ENCODE peak calls at places on chromosomes 2 and 18, in five cellular contexts. I is H54, B is ovary, V is transverse colon, W is esophagus squamous epithelium. U is an unnamed sample.

GRCh38 chr2:120344991-120345975 is 653 bp upstream of the INHBB start:
- DNase-seq in B (no peak), W (no peak), I (no peak), V (no peak), U (no peak)

GRCh38 chr2:44906972-44907371 is 34.5 kb upstream of the SIX3 start:
- DNase-seq in W (no peak), V (no peak), B (no peak), I (no peak), U (no peak)

GRCh38 chr2:65017335-65017734 is 28.1 kb downstream of the SLC1A4 start:
- DNase-seq in V (peak; percentile 34), I (no peak), B (peak; percentile 18), W (no peak), U (peak; percentile 24)

GRCh38 chr2:236576053-236576452 is 6.4 kb downstream of the ACKR3 start:
- DNase-seq in I (no peak), V (no peak), W (no peak), B (no peak), U (no peak)

GRCh38 chr2:10316336-10316735 is 13.6 kb downstream of the HPCAL1 start:
- DNase-seq in W (no peak), V (no peak), I (no peak), B (no peak), U (no peak)

GRCh38 chr2:26712486-26713465 is 20.3 kb downstream of the KCNK3 start:
- DNase-seq in V (no peak), B (no peak), I (no peak), W (no peak), U (peak; percentile 51)

GRCh38 chr2:113138428-113139322 is 11.3 kb downstream of the IL1RN start:
- DNase-seq in I (peak; percentile 56), W (no peak), B (no peak), V (no peak), U (peak; percentile 25)

GRCh38 chr2:106107509-106108131 is 86.5 kb downstream of the UXS1 start:
- DNase-seq in I (peak; percentile 60), W (no peak), V (no peak), B (no peak), U (no peak)

GRCh38 chr2:212595036-212595654 is 56.5 kb upstream of the ERBB4 start:
- DNase-seq in W (no peak), V (no peak), B (no peak), I (no peak), U (no peak)

GRCh38 chr2:75621228-75621627 is 25.4 kb upstream of the MRPL19 start:
- DNase-seq in W (no peak), V (no peak), B (no peak), I (no peak), U (no peak)

GRCh38 chr18:5295981-5296705 is 617 bp upstream of the ZBTB14 start:
- DNase-seq in B (peak; percentile 96), V (peak; percentile 98), W (peak; percentile 81), I (peak; percentile 79), U (peak; percentile 97)
- TF ChIP-seq POLR2A in B (no peak), V (no peak), W (no peak), I (peak; percentile 43), U (no peak)

GRCh38 chr18:3447895-3448844 is 1.8 kb upstream of the TGIF1 start:
- DNase-seq in V (peak; percentile 95), B (peak; percentile 93), I (peak; percentile 74), W (peak; percentile 49), U (peak; percentile 94)
- TF ChIP-seq POLR2A in V (peak; percentile 97), B (peak; percentile 77), I (peak; percentile 61), W (peak; percentile 79), U (no peak)

DNA sequence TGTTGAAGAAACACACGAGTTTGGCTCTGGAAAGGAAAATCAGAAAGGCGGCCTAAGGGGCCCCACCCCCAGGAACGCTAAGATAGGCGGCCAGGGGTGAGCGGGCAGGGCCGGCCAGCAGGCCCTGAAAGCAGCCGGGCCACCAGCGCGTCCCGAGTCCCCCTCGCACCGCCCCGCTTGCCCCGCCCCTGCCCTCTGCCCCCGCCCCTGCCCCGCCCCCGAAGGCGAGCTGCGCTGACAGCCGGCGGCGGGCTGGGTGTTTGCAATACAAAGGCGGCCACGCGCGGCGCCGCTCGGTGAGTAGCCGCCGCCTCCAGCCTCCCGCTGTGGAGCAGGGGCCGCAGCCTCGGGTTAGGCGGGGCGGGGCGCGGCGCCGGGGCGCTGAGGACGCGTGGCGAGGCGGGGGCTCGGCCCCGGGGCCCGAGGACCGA is at the start of gene LPIN1:
- DNase-seq in V (peak; percentile 93), B (peak; percentile 88), W (peak; percentile 66), I (peak; percentile 93), U (peak; percentile 91)
- TF ChIP-seq POLR2A in V (peak; percentile 29), B (peak; percentile 81), W (peak; percentile 54), I (peak; percentile 88), U (peak; percentile 85)

GRCh38 chr2:38871432-38871831 is 4.3 kb downstream of the DHX57 start:
- DNase-seq in I (no peak), B (no peak), V (no peak), W (no peak), U (no peak)

GRCh38 chr2:38876407-38876806 is 631 bp downstream of the MORN2 start:
- DNase-seq in W (no peak), V (no peak), B (no peak), I (no peak), U (no peak)

GRCh38 chr2:38873763-38874162 is 2.0 kb downstream of the DHX57 start:
- DNase-seq in V (no peak), B (no peak), I (no peak), W (no peak), U (no peak)

GRCh38 chr2:38875227-38875575 is 533 bp downstream of the DHX57 start:
- DNase-seq in W (no peak), B (no peak), V (no peak), I (no peak), U (no peak)

GRCh38 chr2:38875576-38876367 is at the start of the genes DHX57 and MORN2:
- DNase-seq in I (peak; percentile 92), B (peak; percentile 83), V (peak; percentile 92), W (peak; percentile 14), U (peak; percentile 91)
- TF ChIP-seq POLR2A in I (peak; percentile 73), B (no peak), V (no peak), W (no peak), U (peak; percentile 24)

GRCh38 chr2:215797676-215798075 is 215.7 kb downstream of the MREG start:
- DNase-seq in W (no peak), V (no peak), I (no peak), B (no peak), U (no peak)

GRCh38 chr2:215794829-215795546 is 218.4 kb downstream of the MREG start:
- DNase-seq in V (no peak), B (no peak), W (no peak), I (no peak), U (no peak)

GRCh38 chr2:215793747-215794595 is 219.4 kb downstream of the MREG start:
- DNase-seq in I (peak; percentile 21), V (peak; percentile 16), B (no peak), W (no peak), U (peak; percentile 45)

GRCh38 chr2:215799194-215799593 is 214.2 kb downstream of the MREG start:
- DNase-seq in I (no peak), B (no peak), W (no peak), V (no peak), U (no peak)

GRCh38 chr2:215796160-215796559 is 217.2 kb downstream of the MREG start:
- DNase-seq in V (no peak), B (no peak), W (no peak), I (peak; percentile 50), U (no peak)
- TF ChIP-seq POLR2A in V (no peak), B (no peak), W (no peak), I (no peak), U (no peak)

DNA sequence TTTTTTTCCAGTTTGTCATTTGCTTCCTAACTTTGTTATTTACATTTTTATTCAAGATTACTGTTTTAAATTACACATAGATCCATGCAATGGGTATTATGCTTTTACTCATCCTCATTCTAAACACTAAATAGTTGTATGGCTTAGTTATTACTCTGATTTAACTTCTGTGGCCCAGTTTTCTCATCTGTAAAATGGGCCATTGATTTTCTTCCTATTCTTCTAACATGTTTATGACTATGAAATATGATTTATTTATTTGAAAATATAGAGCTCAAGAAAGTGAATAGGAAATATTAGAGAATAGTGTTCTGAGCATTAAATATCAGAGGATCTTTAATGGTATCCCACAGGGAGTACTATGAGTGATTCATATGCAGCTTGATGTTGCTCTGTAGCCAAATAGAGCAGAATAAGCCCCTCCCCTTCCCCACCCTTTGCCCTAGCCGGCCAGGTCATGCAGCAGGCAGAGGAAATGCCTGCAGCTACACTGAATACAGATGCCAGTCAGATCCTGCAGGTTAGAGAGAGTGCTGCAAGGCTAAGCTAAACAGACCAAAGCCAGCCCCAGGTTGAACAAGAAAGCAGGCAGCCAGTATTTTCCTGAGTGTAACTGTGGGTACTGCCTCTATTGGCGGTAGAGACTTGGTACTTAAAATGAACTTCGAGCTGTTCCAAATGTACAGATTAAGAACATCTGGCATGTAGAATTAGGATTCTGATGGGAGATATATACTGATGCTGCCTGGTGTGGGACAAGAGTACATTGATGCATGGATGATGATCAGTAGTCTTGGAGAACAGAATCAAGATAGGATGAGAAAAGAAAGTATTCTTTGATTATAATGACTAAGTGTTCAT is 11.7 kb upstream of the ACYP2 start:
- DNase-seq in I (peak; percentile 77), V (peak; percentile 44), W (peak; percentile 23), B (no peak), U (no peak)
- TF ChIP-seq POLR2A in I (no peak), V (no peak), W (no peak), B (no peak), U (no peak)

GRCh38 chr2:85356186-85356585 is 1.6 kb downstream of the ELMOD3 start:
- DNase-seq in I (no peak), B (no peak), W (no peak), V (no peak), U (no peak)

GRCh38 chr2:85355073-85355410 is 473 bp downstream of the ELMOD3 start:
- DNase-seq in B (no peak), V (no peak), W (no peak), I (no peak), U (no peak)

GRCh38 chr2:85355521-85355920 is 952 bp downstream of the ELMOD3 start:
- DNase-seq in I (no peak), W (no peak), V (no peak), B (peak; percentile 21), U (no peak)

GRCh38 chr2:85353876-85354285 is 447 bp downstream of the RETSAT start:
- DNase-seq in W (no peak), I (peak; percentile 51), V (peak; percentile 84), B (peak; percentile 50), U (peak; percentile 72)

DNA sequence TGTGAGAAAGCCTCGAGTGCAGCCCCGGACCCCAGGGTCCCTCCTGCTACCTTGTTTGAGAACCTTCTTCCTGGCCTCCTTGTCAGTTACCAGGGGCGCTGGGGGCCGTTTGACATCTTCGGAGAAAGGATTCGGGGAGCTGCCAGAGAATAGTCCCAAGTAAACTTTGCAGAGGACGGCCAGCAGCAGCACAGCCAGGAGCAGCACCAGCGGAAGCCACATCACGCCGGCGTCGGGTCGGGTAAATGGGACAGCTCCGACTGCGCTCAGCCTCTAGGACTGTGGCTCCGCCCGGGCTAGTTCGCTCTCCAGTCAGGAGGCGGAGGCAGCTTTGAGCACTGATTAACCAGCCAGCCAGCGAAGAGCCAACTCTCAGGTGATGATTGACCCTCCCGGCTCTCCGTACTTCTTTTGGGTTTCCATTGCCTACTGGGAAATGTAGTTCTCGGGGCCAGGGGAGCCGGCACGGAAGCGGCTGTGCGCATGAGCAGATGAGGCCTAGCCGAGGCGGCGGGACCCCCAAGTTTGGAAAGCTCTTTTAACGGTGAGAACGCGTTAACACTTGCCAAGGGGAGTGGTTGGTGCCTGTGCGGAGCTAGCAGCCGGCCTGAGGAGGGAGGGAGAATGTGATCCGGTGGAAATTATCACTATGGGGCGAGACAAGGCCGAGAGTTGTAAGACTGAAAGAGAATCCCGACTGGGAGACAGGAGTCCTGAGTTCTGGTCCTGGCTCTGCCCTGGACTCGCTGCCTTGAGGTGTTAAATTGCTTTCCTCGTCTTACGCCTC is at the start of the genes ELMOD3 and RETSAT:
- DNase-seq in V (peak; percentile 98), W (peak; percentile 95), I (peak; percentile 95), B (peak; percentile 97), U (peak; percentile 99)
- TF ChIP-seq POLR2A in V (peak; percentile 99), W (peak; percentile 49), I (peak; percentile 97), B (peak; percentile 76), U (peak; percentile 96)